ENCODE peak calls at places on chromosomes 6 and 20, in six cellular contexts. O, M, E, V, B and C are unnamed samples.
A peak's percentile ranks its signal among the peaks of the same experiment; 100 is the strongest.

GRCh38 chr6:127514396-127515227 is 4.5 kb downstream of the MTCL3 start:
- DNase-seq in O (no peak), M (peak; percentile 55), E (peak; percentile 30), V (peak; percentile 60), B (no peak), C (peak; percentile 17)

GRCh38 chr20:31962741-31963140 is 5.2 kb upstream of the XKR7 start:
- DNase-seq in O (no peak), M (no peak), E (no peak), V (no peak), B (no peak), C (no peak)

GRCh38 chr20:57332105-57333089 is 2.8 kb downstream of the SPO11 start:
- DNase-seq in O (no peak), M (no peak), E (no peak), V (peak; percentile 14), B (peak; percentile 40), C (no peak)

GRCh38 chr6:106247733-106248132 is 77.8 kb downstream of the ATG5 start:
- DNase-seq in O (no peak), M (no peak), E (no peak), V (no peak), B (no peak), C (no peak)

GRCh38 chr6:36329798-36330291 is 6.8 kb downstream of the BNIP5 start:
- DNase-seq in O (no peak), M (no peak), E (no peak), V (no peak), B (no peak), C (no peak)

GRCh38 chr20:51019598-51020592 is 3.0 kb downstream of the KCNG1 start:
- DNase-seq in O (no peak), M (no peak), E (no peak), V (no peak), B (peak; percentile 55), C (no peak)

GRCh38 chr6:92810913-92811312 is 608.4 kb downstream of the EPHA7 start:
- DNase-seq in O (peak; percentile 45), M (no peak), E (peak; percentile 42), V (peak; percentile 76), B (peak; percentile 39), C (peak; percentile 63)

GRCh38 chr6:136037246-136037884 is 185.9 kb downstream of the PDE7B start:
- DNase-seq in O (peak; percentile 81), M (peak; percentile 45), E (peak; percentile 37), V (no peak), B (peak; percentile 78), C (peak; percentile 45)

GRCh38 chr6:2986722-2987196 is 12.9 kb upstream of the NQO2 start:
- DNase-seq in O (no peak), M (peak; percentile 96), E (no peak), V (no peak), B (peak; percentile 94), C (no peak)

GRCh38 chr20:9206486-9206885 is 137.6 kb downstream of the PLCB4 start:
- DNase-seq in O (no peak), M (no peak), E (no peak), V (no peak), B (no peak), C (no peak)

GRCh38 chr20:9203081-9203447 is 134.2 kb downstream of the PLCB4 start:
- DNase-seq in O (no peak), M (no peak), E (no peak), V (no peak), B (no peak), C (no peak)

GRCh38 chr20:9202440-9203080 is 133.7 kb downstream of the PLCB4 start:
- DNase-seq in O (no peak), M (peak; percentile 51), E (no peak), V (no peak), B (no peak), C (no peak)

GRCh38 chr20:9200620-9201019 is 131.7 kb downstream of the PLCB4 start:
- DNase-seq in O (no peak), M (peak; percentile 80), E (no peak), V (no peak), B (peak; percentile 38), C (no peak)

DNA sequence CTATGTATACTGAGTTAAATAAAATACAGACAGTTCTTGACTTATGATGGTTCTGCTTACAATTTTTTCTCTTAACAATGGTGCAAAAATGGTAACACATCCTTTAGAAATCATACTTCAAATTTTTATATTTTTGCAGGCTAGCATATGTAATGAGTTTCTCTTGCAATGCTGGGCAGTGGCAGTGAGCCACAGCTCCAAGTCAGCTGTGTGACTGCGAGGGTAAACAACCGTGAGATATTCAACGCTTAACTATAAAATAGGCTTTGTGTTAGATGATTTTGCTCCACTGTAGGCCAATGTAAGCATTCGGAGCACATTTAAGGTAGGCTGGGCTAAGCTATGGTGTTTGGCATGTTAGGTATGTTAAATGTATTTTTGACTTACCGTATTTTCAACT is 136.1 kb downstream of the PLCB4 start:
- DNase-seq in O (no peak), M (no peak), E (no peak), V (no peak), B (no peak), C (no peak)
- TF ChIP-seq CTCF in O (no peak), M (no peak), E (no peak), V (no peak), B (no peak), C (no peak)

GRCh38 chr6:137039010-137039409 is 5.8 kb downstream of the IL20RA start:
- DNase-seq in O (no peak), M (no peak), E (no peak), V (no peak), B (no peak), C (no peak)

GRCh38 chr6:137036566-137037300 is 8.0 kb downstream of the IL20RA start:
- DNase-seq in O (no peak), M (no peak), E (no peak), V (no peak), B (peak; percentile 84), C (no peak)

GRCh38 chr6:137043710-137044365 is 927 bp downstream of the IL20RA start:
- DNase-seq in O (peak; percentile 39), M (peak; percentile 29), E (peak; percentile 53), V (peak; percentile 34), B (peak; percentile 50), C (peak; percentile 38)

GRCh38 chr6:137044366-137045220 is at the start of gene IL20RA:
- DNase-seq in O (no peak), M (no peak), E (peak; percentile 73), V (peak; percentile 30), B (peak; percentile 12), C (peak; percentile 58)

GRCh38 chr6:137040393-137040792 is 4.4 kb downstream of the IL20RA start:
- DNase-seq in O (no peak), M (no peak), E (no peak), V (no peak), B (no peak), C (no peak)
- TF ChIP-seq CTCF in O (no peak), M (peak; percentile 10), E (no peak), V (no peak), B (no peak), C (no peak)

GRCh38 chr20:10352934-10353866 is 80.8 kb downstream of the MKKS start:
- DNase-seq in O (peak; percentile 99), M (no peak), E (no peak), V (no peak), B (no peak), C (no peak)
- TF ChIP-seq CTCF in O (no peak), M (no peak), E (no peak), V (no peak), B (no peak), C (no peak)

GRCh38 chr6:96899019-96899418 is 1.3 kb upstream of the NDUFAF4 start:
- DNase-seq in O (peak; percentile 62), M (peak; percentile 54), E (peak; percentile 21), V (peak; percentile 15), B (peak; percentile 64), C (peak; percentile 19)
- TF ChIP-seq CTCF in O (peak; percentile 28), M (peak; percentile 69), E (peak; percentile 7), V (peak; percentile 30), B (peak; percentile 43), C (peak; percentile 30)

GRCh38 chr20:24503352-24503931 is 34.0 kb downstream of the SYNDIG1 start:
- DNase-seq in O (no peak), M (peak; percentile 22), E (no peak), V (peak; percentile 77), B (no peak), C (no peak)
- TF ChIP-seq CTCF in O (no peak), M (no peak), E (no peak), V (no peak), B (no peak), C (no peak)

GRCh38 chr20:37527638-37528441 is at the start of gene BLCAP:
- DNase-seq in O (peak; percentile 87), M (peak; percentile 85), E (peak; percentile 97), V (peak; percentile 93), B (peak; percentile 72), C (peak; percentile 95)

GRCh38 chr20:37530696-37531095 is 3.0 kb upstream of the BLCAP start:
- DNase-seq in O (no peak), M (no peak), E (no peak), V (no peak), B (no peak), C (no peak)

GRCh38 chr20:37529968-37530600 is 2.4 kb upstream of the BLCAP start:
- DNase-seq in O (no peak), M (no peak), E (no peak), V (no peak), B (no peak), C (no peak)

GRCh38 chr20:37528442-37529213 is 952 bp upstream of the BLCAP start:
- DNase-seq in O (no peak), M (no peak), E (no peak), V (no peak), B (peak; percentile 44), C (no peak)

GRCh38 chr20:37529214-37529967 is 1.7 kb upstream of the BLCAP start:
- DNase-seq in O (no peak), M (no peak), E (no peak), V (no peak), B (no peak), C (no peak)
- TF ChIP-seq CTCF in O (no peak), M (no peak), E (no peak), V (no peak), B (no peak), C (peak; percentile 12)

GRCh38 chr20:53133134-53133533 is 161.0 kb downstream of the TSHZ2 start:
- DNase-seq in O (no peak), M (no peak), E (no peak), V (no peak), B (no peak), C (no peak)

GRCh38 chr20:53138454-53139291 is 166.5 kb downstream of the TSHZ2 start:
- DNase-seq in O (no peak), M (peak; percentile 36), E (peak; percentile 9), V (no peak), B (no peak), C (peak; percentile 32)

GRCh38 chr20:53141651-53142050 is 169.5 kb downstream of the TSHZ2 start:
- DNase-seq in O (no peak), M (no peak), E (no peak), V (peak; percentile 94), B (no peak), C (no peak)

GRCh38 chr20:53133628-53134027 is 161.5 kb downstream of the TSHZ2 start:
- DNase-seq in O (no peak), M (no peak), E (no peak), V (no peak), B (no peak), C (no peak)

DNA sequence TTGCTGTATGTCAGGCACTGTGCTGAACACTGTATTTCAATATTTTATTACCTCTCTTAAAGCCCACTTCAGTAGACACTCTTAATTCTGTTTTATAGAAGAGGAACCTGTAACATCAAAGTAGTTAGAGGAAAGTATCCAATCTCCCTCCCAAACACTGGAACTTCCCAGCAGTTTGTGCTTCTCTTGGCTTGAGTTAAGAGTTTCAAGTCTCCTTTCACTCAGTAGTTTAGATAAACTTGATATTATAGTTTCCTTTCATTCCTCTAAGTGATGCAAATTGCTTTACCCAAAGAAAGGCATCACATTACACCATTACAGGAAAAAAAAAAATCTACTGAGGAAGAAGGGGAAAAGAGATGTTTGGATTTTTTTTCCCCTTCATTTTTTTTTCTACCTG is 164.3 kb downstream of the TSHZ2 start:
- DNase-seq in O (no peak), M (no peak), E (no peak), V (no peak), B (no peak), C (no peak)
- TF ChIP-seq CTCF in O (no peak), M (no peak), E (no peak), V (no peak), B (no peak), C (no peak)